ENCODE peak calls at places on chromosomes 16 and 17, in nine cellular contexts. I, J, F, R, Z, G, O, H and P are unnamed samples.

GRCh38 chr17:61129876-61130275 is 269.8 kb upstream of the TBX2 start:
- DNase-seq in I (no peak), J (no peak), F (no peak), R (no peak), Z (no peak), G (no peak), O (no peak), H (no peak), P (no peak)

GRCh38 chr17:69410671-69411070 is 3.8 kb upstream of the MAP2K6 start:
- DNase-seq in I (no peak), J (no peak), F (no peak), R (no peak), Z (no peak), G (no peak), O (no peak), H (no peak), P (no peak)

GRCh38 chr16:28543072-28543471 is 4.3 kb upstream of the NUPR1 start:
- DNase-seq in I (peak), J (peak), F (no peak), R (no peak), Z (peak), G (no peak), O (no peak), H (no peak), P (no peak)

GRCh38 chr16:74160759-74161158 is 135.9 kb upstream of the PSMD7 start:
- DNase-seq in I (no peak), J (no peak), F (no peak), R (no peak), Z (no peak), G (no peak), O (no peak), H (no peak), P (no peak)

GRCh38 chr16:11121083-11121482 is 134.9 kb downstream of the SOCS1 start:
- DNase-seq in I (no peak), J (no peak), F (no peak), R (no peak), Z (no peak), G (no peak), O (no peak), H (no peak), P (no peak)

GRCh38 chr16:50213939-50214519 is 52.3 kb upstream of the ADCY7 start:
- DNase-seq in I (no peak), J (no peak), F (no peak), R (peak), Z (peak), G (no peak), O (peak), H (no peak), P (no peak)

GRCh38 chr16:53664724-53665345 is 38.8 kb downstream of the RPGRIP1L start:
- DNase-seq in I (no peak), J (no peak), F (no peak), R (no peak), Z (no peak), G (no peak), O (no peak), H (no peak), P (no peak)

GRCh38 chr17:38464723-38465419 is 36.6 kb downstream of the ARHGAP23 start:
- DNase-seq in I (peak), J (peak), F (peak), R (peak), Z (peak), G (peak), O (peak), H (peak), P (peak)

GRCh38 chr17:2734939-2735338 is 14.5 kb downstream of the CCDC92B start:
- DNase-seq in I (no peak), J (no peak), F (no peak), R (no peak), Z (no peak), G (no peak), O (no peak), H (no peak), P (no peak)

GRCh38 chr17:63973930-63974593 is 1.3 kb upstream of the SCN4A start:
- DNase-seq in I (no peak), J (peak), F (no peak), R (no peak), Z (no peak), G (no peak), O (peak), H (no peak), P (no peak)

GRCh38 chr16:67883872-67884261 is 818 bp upstream of the NRN1L start:
- DNase-seq in I (peak), J (peak), F (peak), R (peak), Z (peak), G (no peak), O (peak), H (no peak), P (peak)

GRCh38 chr17:50027639-50028206 is 28.2 kb upstream of the ITGA3 start:
- DNase-seq in I (peak), J (peak), F (peak), R (peak), Z (no peak), G (no peak), O (peak), H (no peak), P (peak)

GRCh38 chr16:7443966-7444365 is 111.3 kb downstream of the RBFOX1 start:
- DNase-seq in I (no peak), J (no peak), F (no peak), R (no peak), Z (no peak), G (no peak), O (no peak), H (no peak), P (no peak)

GRCh38 chr16:9094008-9094846 is 2.8 kb downstream of the HAPSTR1 start:
- DNase-seq in I (no peak), J (no peak), F (no peak), R (no peak), Z (no peak), G (no peak), O (no peak), H (no peak), P (no peak)

GRCh38 chr16:12436201-12436657 is 367.5 kb downstream of the CPPED1 start:
- DNase-seq in I (no peak), J (no peak), F (no peak), R (no peak), Z (no peak), G (no peak), O (no peak), H (no peak), P (no peak)

GRCh38 chr17:76383645-76384221 is 676 bp upstream of the SPHK1 start:
- DNase-seq in I (peak), J (peak), F (peak), R (peak), Z (peak), G (no peak), O (peak), H (no peak), P (no peak)

GRCh38 chr17:41975099-41976083 is 8.8 kb downstream of the CNP start:
- DNase-seq in I (no peak), J (no peak), F (no peak), R (no peak), Z (no peak), G (no peak), O (no peak), H (no peak), P (no peak)

GRCh38 chr17:61384384-61385090 is 15.1 kb upstream of the TBX2 start:
- DNase-seq in I (no peak), J (no peak), F (no peak), R (peak), Z (no peak), G (no peak), O (no peak), H (no peak), P (no peak)

GRCh38 chr17:79760197-79760906 is 17.6 kb upstream of the CBX2 start:
- DNase-seq in I (no peak), J (no peak), F (no peak), R (no peak), Z (no peak), G (no peak), O (no peak), H (no peak), P (no peak)

GRCh38 chr16:50611332-50611934 is 63.2 kb downstream of the NKD1 start:
- DNase-seq in I (no peak), J (no peak), F (no peak), R (no peak), Z (no peak), G (no peak), O (no peak), H (no peak), P (no peak)

GRCh38 chr17:73203788-73204479 is 11.1 kb downstream of the COG1 start:
- DNase-seq in I (no peak), J (no peak), F (no peak), R (no peak), Z (no peak), G (no peak), O (no peak), H (no peak), P (no peak)

GRCh38 chr16:1210461-1210860 is 14.6 kb downstream of the TPSG1 start:
- DNase-seq in I (no peak), J (no peak), F (no peak), R (no peak), Z (no peak), G (no peak), O (no peak), H (no peak), P (no peak)

GRCh38 chr17:68624381-68624780 is 23.2 kb upstream of the FAM20A start:
- DNase-seq in I (no peak), J (no peak), F (no peak), R (no peak), Z (no peak), G (no peak), O (no peak), H (no peak), P (no peak)

GRCh38 chr17:28950017-28950751 is 1.1 kb downstream of the PHF12 start:
- DNase-seq in I (peak), J (peak), F (peak), R (peak), Z (no peak), G (no peak), O (peak), H (peak), P (peak)

GRCh38 chr17:63706346-63707102 is 6.6 kb upstream of the LIMD2 start:
- DNase-seq in I (no peak), J (no peak), F (no peak), R (no peak), Z (no peak), G (no peak), O (no peak), H (peak), P (no peak)

GRCh38 chr17:29583324-29584248 is 5.9 kb downstream of the GIT1 start:
- DNase-seq in I (no peak), J (no peak), F (no peak), R (peak), Z (no peak), G (no peak), O (no peak), H (no peak), P (no peak)

GRCh38 chr17:73987395-73987794 is 216.1 kb upstream of the RPL38 start:
- DNase-seq in I (no peak), J (no peak), F (no peak), R (no peak), Z (no peak), G (no peak), O (no peak), H (no peak), P (no peak)

GRCh38 chr17:35052240-35052608 is 11.3 kb downstream of the RFFL start:
- DNase-seq in I (no peak), J (no peak), F (no peak), R (no peak), Z (no peak), G (no peak), O (no peak), H (no peak), P (no peak)

GRCh38 chr16:89837014-89837546 is 8.8 kb downstream of the SPIRE2 start:
- DNase-seq in I (no peak), J (no peak), F (no peak), R (no peak), Z (no peak), G (no peak), O (no peak), H (no peak), P (no peak)

GRCh38 chr16:14307623-14308356 is 236.7 kb downstream of the MRTFB start:
- DNase-seq in I (no peak), J (no peak), F (no peak), R (peak), Z (no peak), G (no peak), O (peak), H (no peak), P (no peak)

DNA sequence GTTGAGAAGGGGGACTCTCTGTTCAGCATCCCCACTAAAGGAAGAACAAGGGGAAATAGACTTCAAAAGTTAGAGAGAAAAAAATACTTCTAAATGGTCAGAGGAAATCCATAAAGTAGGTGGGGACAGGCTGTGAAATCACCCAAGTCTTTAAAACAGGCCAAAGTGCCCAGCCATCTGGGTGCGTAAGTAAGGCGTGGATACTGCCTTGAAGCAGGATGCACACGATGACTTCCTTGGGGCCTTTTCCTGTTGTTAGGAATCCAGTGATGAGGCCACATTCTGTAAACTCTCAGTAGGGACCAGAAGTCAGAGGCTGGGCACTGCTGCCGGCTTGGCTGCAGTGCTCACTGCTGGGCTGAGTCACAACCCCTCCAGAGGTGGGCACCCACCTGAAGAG is 9.2 kb downstream of the AXIN2 start:
- DNase-seq in I (no peak), J (peak), F (no peak), R (no peak), Z (no peak), G (no peak), O (no peak), H (no peak), P (no peak)
- H3K27ac ChIP-seq in I (no peak), J (no peak), F (no peak), R (no peak), Z (no peak), G (no peak), O (no peak), H (peak), P (no peak)

GRCh38 chr16:85399583-85400284 is 213.4 kb upstream of the GSE1 start:
- DNase-seq in I (no peak), J (no peak), F (peak), R (no peak), Z (no peak), G (no peak), O (no peak), H (no peak), P (peak)
- TF ChIP-seq EP300 in I (no peak), J (no peak), F (no peak), R (no peak), Z (no peak), G (no peak), O (no peak), H (no peak), P (no peak)

DNA sequence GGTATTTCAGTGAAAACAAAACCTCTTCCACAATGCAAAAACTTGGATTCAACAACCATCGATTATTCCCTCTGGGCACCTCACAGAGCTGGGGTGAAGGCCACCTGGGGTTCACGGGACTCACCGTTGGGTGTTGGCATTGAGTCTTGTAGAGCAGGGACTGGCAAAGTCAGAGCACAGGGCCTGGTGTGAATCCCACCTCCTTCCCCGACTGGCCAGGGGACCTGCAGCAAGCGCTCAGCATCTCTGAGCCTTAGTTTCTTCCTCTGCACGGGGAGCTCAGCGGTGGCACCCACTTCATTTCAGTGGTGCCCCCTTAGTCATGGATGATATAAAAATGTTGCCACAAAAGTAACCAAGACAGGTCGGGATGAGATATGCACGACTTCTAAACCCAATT is 100.4 kb downstream of the METRNL start:
- DNase-seq in I (no peak), J (no peak), F (no peak), R (no peak), Z (no peak), G (peak), O (no peak), H (no peak), P (peak)
- H3K27ac ChIP-seq in I (no peak), J (no peak), F (no peak), R (no peak), Z (no peak), G (no peak), O (no peak), H (no peak), P (no peak)

GRCh38 chr16:77993111-77993571 is 29.2 kb upstream of the CLEC3A start:
- DNase-seq in I (no peak), J (no peak), F (no peak), R (no peak), Z (no peak), G (no peak), O (no peak), H (no peak), P (no peak)
- TF ChIP-seq EP300 in I (no peak), J (no peak), F (no peak), R (no peak), Z (no peak), G (no peak), O (no peak), H (no peak), P (no peak)

GRCh38 chr16:58196898-58197313 is 1.0 kb downstream of the CSNK2A2 start:
- DNase-seq in I (no peak), J (no peak), F (no peak), R (peak), Z (no peak), G (no peak), O (no peak), H (no peak), P (no peak)

GRCh38 chr16:58197314-58198012 is 443 bp downstream of the CSNK2A2 start:
- DNase-seq in I (no peak), J (no peak), F (peak), R (peak), Z (no peak), G (no peak), O (no peak), H (no peak), P (no peak)

GRCh38 chr16:58200398-58200797 is 2.5 kb upstream of the CSNK2A2 start:
- DNase-seq in I (no peak), J (no peak), F (no peak), R (no peak), Z (no peak), G (no peak), O (no peak), H (no peak), P (no peak)

GRCh38 chr16:58198022-58198683 is at the start of gene CSNK2A2:
- DNase-seq in I (peak), J (peak), F (peak), R (peak), Z (peak), G (no peak), O (peak), H (no peak), P (peak)

DNA sequence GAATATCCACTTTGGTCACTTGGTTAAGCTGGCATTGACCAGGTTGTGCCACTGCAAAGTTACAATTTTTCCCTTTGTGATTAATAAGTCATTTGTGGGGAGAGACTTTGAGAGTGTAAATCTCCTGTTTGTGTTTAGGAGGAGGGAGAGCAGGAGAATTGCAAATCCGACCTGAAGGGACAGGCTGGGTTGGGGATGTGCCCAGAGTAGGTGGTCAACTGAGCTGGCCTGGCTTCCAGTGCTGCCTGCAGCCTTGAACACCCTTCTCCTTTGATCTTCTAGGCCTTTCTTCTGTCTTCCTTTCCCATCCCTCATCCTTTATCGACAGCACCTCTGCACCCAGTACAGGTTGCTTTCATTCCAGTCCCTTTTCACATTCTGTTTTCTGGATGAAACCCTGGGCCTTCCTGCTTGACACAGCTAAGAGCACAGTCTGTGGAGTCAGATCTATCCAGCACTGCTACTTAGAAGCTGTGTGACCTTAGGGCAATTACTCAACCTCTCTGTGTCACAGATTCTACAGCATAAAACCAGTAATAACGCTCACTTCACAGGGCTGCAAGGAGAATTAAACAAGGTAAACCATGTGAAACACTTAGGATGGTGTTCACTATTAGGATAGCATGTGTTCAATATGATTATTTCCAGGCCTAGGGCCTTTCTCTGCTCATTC is 969 bp upstream of the CSNK2A2 start:
- DNase-seq in I (no peak), J (no peak), F (no peak), R (no peak), Z (no peak), G (no peak), O (no peak), H (no peak), P (no peak)
- H3K27ac ChIP-seq in I (no peak), J (no peak), F (no peak), R (no peak), Z (no peak), G (no peak), O (no peak), H (no peak), P (no peak)

GRCh38 chr17:6686026-6686425 is 27.1 kb downstream of the SLC13A5 start:
- DNase-seq in I (no peak), J (no peak), F (no peak), R (no peak), Z (no peak), G (no peak), O (no peak), H (no peak), P (no peak)
- TF ChIP-seq EP300 in I (no peak), J (no peak), F (no peak), R (no peak), Z (no peak), G (no peak), O (no peak), H (no peak), P (no peak)

GRCh38 chr16:15898654-15899053 is 10.3 kb upstream of the CEP20 start:
- DNase-seq in I (no peak), J (no peak), F (peak), R (no peak), Z (no peak), G (no peak), O (no peak), H (no peak), P (no peak)
- H3K27ac ChIP-seq in I (no peak), J (no peak), F (no peak), R (no peak), Z (no peak), G (no peak), O (peak), H (no peak), P (no peak)

DNA sequence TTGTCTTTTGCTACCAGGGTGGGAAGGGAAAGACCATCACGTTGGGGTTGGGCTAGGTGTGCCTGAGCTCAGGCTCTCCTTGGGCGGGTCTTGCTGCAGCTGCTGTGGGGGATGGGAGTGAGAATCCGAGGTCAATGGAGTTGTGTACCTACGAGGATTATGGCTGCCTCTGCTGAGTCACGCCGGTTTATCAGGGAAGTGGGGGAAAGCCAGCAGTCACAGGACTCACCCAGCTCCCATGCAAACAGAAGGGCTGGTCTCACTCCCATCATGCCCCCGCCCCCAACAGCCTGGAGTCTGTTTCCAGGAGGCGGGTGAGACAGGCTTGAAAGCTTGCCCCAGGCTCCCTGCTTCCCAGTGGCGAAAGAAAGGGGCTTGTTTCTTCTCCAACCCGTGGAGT is 1259.0 kb upstream of the GOT2 start:
- DNase-seq in I (peak), J (no peak), F (no peak), R (no peak), Z (no peak), G (no peak), O (peak), H (no peak), P (no peak)
- TF ChIP-seq EP300 in I (no peak), J (no peak), F (no peak), R (no peak), Z (no peak), G (no peak), O (no peak), H (no peak), P (no peak)